ENCODE peak calls at places on chromosomes 3 and 15, in four cellular contexts. One of them, this sample, is unnamed.

GRCh38 chr3:187798126-187798525 is 52.9 kb upstream of the BCL6 start:
- DNase-seq in ovary: no peak
- DNase-seq in transverse colon: no peak
- DNase-seq in A549: no peak
- DNase-seq in this sample: no peak

GRCh38 chr15:97026781-97027180 is 696.3 kb downstream of the NR2F2 start:
- DNase-seq in A549: no peak
- DNase-seq in transverse colon: no peak
- DNase-seq in ovary: no peak
- DNase-seq in this sample: no peak

GRCh38 chr15:80996247-80996646 is 4.5 kb upstream of the TLNRD1 start:
- DNase-seq in A549: peak
- DNase-seq in transverse colon: no peak
- DNase-seq in ovary: no peak
- DNase-seq in this sample: no peak

GRCh38 chr3:152834354-152835310 is at the start of gene P2RY1:
- DNase-seq in ovary: peak
- DNase-seq in A549: peak
- DNase-seq in transverse colon: peak
- DNase-seq in this sample: peak

GRCh38 chr3:184361932-184362667 is 590 bp downstream of the POLR2H start:
- DNase-seq in ovary: peak
- DNase-seq in transverse colon: peak
- DNase-seq in A549: peak
- DNase-seq in this sample: peak

GRCh38 chr15:59885832-59886231 is 118.3 kb upstream of the FOXB1 start:
- DNase-seq in A549: no peak
- DNase-seq in ovary: no peak
- DNase-seq in transverse colon: no peak
- DNase-seq in this sample: no peak

GRCh38 chr15:81596159-81596865 is 222.3 kb upstream of the TMC3 start:
- DNase-seq in A549: no peak
- DNase-seq in ovary: no peak
- DNase-seq in transverse colon: no peak
- DNase-seq in this sample: no peak

GRCh38 chr3:171672124-171672523 is 138.2 kb downstream of the PLD1 start:
- DNase-seq in transverse colon: no peak
- DNase-seq in A549: no peak
- DNase-seq in ovary: no peak
- DNase-seq in this sample: no peak

GRCh38 chr3:100518983-100519382 is 26.6 kb downstream of the TMEM45A start:
- DNase-seq in transverse colon: no peak
- DNase-seq in ovary: no peak
- DNase-seq in A549: no peak
- DNase-seq in this sample: no peak

GRCh38 chr3:45665101-45665572 is 24.1 kb upstream of the SACM1L start:
- DNase-seq in A549: peak
- DNase-seq in ovary: no peak
- DNase-seq in transverse colon: peak
- DNase-seq in this sample: no peak

GRCh38 chr3:133804896-133805295 is 719 bp upstream of the SRPRB start:
- DNase-seq in transverse colon: no peak
- DNase-seq in A549: no peak
- DNase-seq in ovary: no peak
- DNase-seq in this sample: no peak

GRCh38 chr3:106423321-106424225 is 554.8 kb upstream of the CBLB start:
- DNase-seq in A549: no peak
- DNase-seq in transverse colon: no peak
- DNase-seq in ovary: no peak
- DNase-seq in this sample: no peak

GRCh38 chr3:185820973-185821758 is 3.7 kb downstream of the IGF2BP2 start:
- DNase-seq in ovary: no peak
- DNase-seq in A549: peak
- DNase-seq in transverse colon: no peak
- DNase-seq in this sample: no peak
- TF ChIP-seq POLR2A in ovary: no peak
- TF ChIP-seq POLR2A in A549: no peak
- TF ChIP-seq POLR2A in transverse colon: no peak
- TF ChIP-seq POLR2A in this sample: no peak

DNA sequence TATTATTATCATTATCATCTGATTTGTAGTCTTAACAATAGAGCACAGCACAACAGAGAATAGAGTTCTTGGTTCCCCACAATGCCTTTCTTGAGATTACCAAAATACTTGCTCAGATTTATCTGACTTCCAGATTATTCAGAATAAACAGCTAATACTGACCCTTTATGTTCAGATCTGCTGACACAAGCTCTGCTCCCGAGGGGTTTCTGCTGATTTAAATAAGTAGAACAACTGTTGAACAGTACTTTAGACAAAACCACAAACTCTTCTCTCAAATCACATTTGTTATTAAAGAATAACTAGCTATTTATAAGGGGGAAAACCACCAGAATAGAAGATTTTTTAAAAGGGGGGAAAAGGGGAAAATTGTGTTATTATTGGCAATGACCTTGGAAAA is 380.2 kb upstream of the ATP11B start:
- DNase-seq in transverse colon: no peak
- DNase-seq in ovary: no peak
- DNase-seq in A549: no peak
- DNase-seq in this sample: no peak
- H3K4me3 ChIP-seq in transverse colon: no peak
- H3K4me3 ChIP-seq in ovary: no peak
- H3K4me3 ChIP-seq in A549: no peak
- H3K4me3 ChIP-seq in this sample: no peak

GRCh38 chr3:146162561-146162960 is 1.6 kb upstream of the PLOD2 start:
- DNase-seq in A549: peak
- DNase-seq in transverse colon: no peak
- DNase-seq in ovary: no peak
- DNase-seq in this sample: no peak

GRCh38 chr3:146163584-146163983 is 2.6 kb upstream of the PLOD2 start:
- DNase-seq in transverse colon: no peak
- DNase-seq in ovary: no peak
- DNase-seq in A549: peak
- DNase-seq in this sample: no peak

GRCh38 chr3:146160233-146160963 is 586 bp downstream of the PLOD2 start:
- DNase-seq in ovary: peak
- DNase-seq in A549: peak
- DNase-seq in transverse colon: peak
- DNase-seq in this sample: peak

GRCh38 chr3:146160964-146161724 is at the start of gene PLOD2:
- DNase-seq in ovary: peak
- DNase-seq in A549: peak
- DNase-seq in transverse colon: peak
- DNase-seq in this sample: peak

GRCh38 chr3:146161725-146162047 is 702 bp upstream of the PLOD2 start:
- DNase-seq in ovary: peak
- DNase-seq in A549: peak
- DNase-seq in transverse colon: peak
- DNase-seq in this sample: no peak
- TF ChIP-seq CTCF in ovary: no peak
- TF ChIP-seq CTCF in A549: no peak
- TF ChIP-seq CTCF in transverse colon: no peak
- TF ChIP-seq CTCF in this sample: no peak

GRCh38 chr15:78016860-78017259 is 60.7 kb downstream of the TBC1D2B start:
- DNase-seq in ovary: no peak
- DNase-seq in transverse colon: no peak
- DNase-seq in A549: no peak
- DNase-seq in this sample: peak

GRCh38 chr15:78007211-78007956 is 70.1 kb downstream of the TBC1D2B start:
- DNase-seq in transverse colon: no peak
- DNase-seq in ovary: no peak
- DNase-seq in A549: no peak
- DNase-seq in this sample: peak

GRCh38 chr15:78010112-78010511 is 67.4 kb downstream of the TBC1D2B start:
- DNase-seq in A549: no peak
- DNase-seq in transverse colon: no peak
- DNase-seq in ovary: no peak
- DNase-seq in this sample: no peak

GRCh38 chr15:78007965-78008886 is 69.3 kb downstream of the TBC1D2B start:
- DNase-seq in A549: no peak
- DNase-seq in ovary: peak
- DNase-seq in transverse colon: peak
- DNase-seq in this sample: peak

GRCh38 chr15:78012643-78013077 is 64.9 kb downstream of the TBC1D2B start:
- DNase-seq in ovary: peak
- DNase-seq in transverse colon: peak
- DNase-seq in A549: peak
- DNase-seq in this sample: no peak
- TF ChIP-seq POLR2A in ovary: no peak
- TF ChIP-seq POLR2A in transverse colon: peak
- TF ChIP-seq POLR2A in A549: no peak
- TF ChIP-seq POLR2A in this sample: no peak

DNA sequence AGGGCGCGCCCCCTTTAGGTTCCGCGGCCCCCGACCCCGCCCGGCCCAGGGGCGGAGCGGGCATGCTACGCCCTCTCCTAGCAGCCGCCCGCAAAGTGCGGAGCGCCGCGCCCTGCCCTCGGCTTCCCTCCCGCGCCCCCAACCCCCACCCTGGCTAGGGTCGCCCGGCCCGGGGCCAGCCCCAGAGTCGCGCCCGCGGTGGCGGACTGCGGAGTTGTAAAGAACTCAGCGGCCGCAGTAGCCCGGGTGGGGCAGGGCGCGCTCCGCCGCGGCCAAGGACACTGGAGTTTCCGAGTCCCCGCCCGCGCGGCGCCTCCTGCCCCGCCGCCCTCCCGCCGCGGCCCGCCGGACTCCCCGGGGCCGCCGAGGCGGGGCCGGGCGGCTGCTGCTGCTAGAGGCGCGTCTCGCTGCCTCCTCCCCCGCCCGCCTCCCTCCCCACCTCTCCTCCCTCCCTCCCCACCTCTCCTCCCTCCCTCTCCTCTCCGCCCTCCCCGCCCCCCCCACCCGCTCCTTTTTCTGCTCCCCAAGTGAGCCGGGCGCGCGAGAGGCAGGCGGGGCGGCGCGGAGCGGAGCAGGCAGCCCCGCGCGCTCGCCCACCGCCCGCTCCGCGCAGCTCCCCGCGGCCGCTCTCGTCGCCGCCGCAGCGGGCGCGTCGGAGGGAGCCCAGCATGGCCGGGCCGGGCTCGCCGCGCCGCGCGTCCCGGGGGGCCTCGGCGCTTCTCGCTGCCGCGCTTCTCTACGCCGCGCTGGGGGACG is at the start of gene CACNA2D3:
- DNase-seq in A549: no peak
- DNase-seq in ovary: peak
- DNase-seq in transverse colon: peak
- DNase-seq in this sample: no peak
- H3K4me3 ChIP-seq in A549: peak
- H3K4me3 ChIP-seq in ovary: peak
- H3K4me3 ChIP-seq in transverse colon: peak
- H3K4me3 ChIP-seq in this sample: peak

GRCh38 chr3:169122407-169122806 is 541.1 kb downstream of the MECOM start:
- DNase-seq in A549: no peak
- DNase-seq in ovary: no peak
- DNase-seq in transverse colon: no peak
- DNase-seq in this sample: no peak
- TF ChIP-seq CTCF in A549: no peak
- TF ChIP-seq CTCF in ovary: no peak
- TF ChIP-seq CTCF in transverse colon: no peak
- TF ChIP-seq CTCF in this sample: no peak

DNA sequence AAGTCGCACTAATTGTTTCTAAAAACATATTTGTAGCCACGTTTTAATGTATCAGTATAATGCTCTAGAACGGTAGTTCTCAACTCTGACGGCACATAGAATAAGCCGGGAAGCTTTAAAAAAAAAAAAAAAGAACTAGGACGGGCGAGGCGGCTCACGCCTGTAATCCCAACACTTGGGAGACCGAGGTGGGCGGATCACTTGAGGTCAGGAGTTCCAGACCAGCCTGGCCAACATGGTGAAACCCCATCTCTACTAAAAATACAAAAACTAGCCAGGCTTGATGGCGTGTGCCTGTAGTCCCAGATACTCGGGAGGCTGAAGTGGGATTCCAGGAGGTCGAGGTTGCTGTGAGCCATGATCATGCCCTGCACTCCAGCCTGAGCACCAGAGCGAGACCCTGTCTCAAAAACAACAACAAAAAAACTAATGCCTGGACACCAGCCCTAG is 655 bp upstream of the MON1A start:
- DNase-seq in A549: no peak
- DNase-seq in transverse colon: no peak
- DNase-seq in ovary: no peak
- DNase-seq in this sample: no peak
- TF ChIP-seq POLR2A in A549: no peak
- TF ChIP-seq POLR2A in transverse colon: no peak
- TF ChIP-seq POLR2A in ovary: no peak
- TF ChIP-seq POLR2A in this sample: no peak

DNA sequence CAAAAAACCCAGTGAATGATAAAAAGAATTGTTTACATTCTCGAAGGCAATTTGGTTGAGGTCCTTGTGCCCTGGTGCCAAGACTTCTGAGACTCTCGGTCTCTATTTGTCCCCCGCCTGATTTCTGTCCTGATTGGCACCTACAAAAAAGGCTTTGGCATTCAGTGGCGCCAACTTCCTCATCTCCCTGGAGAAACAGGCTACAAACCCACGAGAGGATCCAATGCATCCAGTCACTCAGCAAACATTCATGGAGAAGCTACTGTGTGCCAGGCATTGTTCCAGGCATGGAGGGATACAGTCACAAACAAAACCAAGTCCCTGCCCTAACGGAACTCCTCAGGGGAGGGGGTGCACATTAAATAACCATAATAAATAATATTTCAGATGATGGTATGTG is 42.7 kb downstream of the HES1 start:
- DNase-seq in ovary: no peak
- DNase-seq in transverse colon: no peak
- DNase-seq in A549: no peak
- DNase-seq in this sample: no peak
- H3K4me3 ChIP-seq in ovary: no peak
- H3K4me3 ChIP-seq in transverse colon: no peak
- H3K4me3 ChIP-seq in A549: no peak
- H3K4me3 ChIP-seq in this sample: no peak

GRCh38 chr15:77547801-77548607 is 84.7 kb downstream of the LINGO1 start:
- DNase-seq in ovary: no peak
- DNase-seq in A549: no peak
- DNase-seq in transverse colon: no peak
- DNase-seq in this sample: no peak

GRCh38 chr15:77545058-77545457 is 87.7 kb downstream of the LINGO1 start:
- DNase-seq in ovary: no peak
- DNase-seq in transverse colon: no peak
- DNase-seq in A549: no peak
- DNase-seq in this sample: no peak

GRCh38 chr15:77546050-77546501 is 86.6 kb downstream of the LINGO1 start:
- DNase-seq in A549: peak
- DNase-seq in ovary: no peak
- DNase-seq in transverse colon: no peak
- DNase-seq in this sample: no peak

GRCh38 chr15:77548608-77549551 is 83.8 kb downstream of the LINGO1 start:
- DNase-seq in ovary: no peak
- DNase-seq in transverse colon: no peak
- DNase-seq in A549: no peak
- DNase-seq in this sample: no peak

DNA sequence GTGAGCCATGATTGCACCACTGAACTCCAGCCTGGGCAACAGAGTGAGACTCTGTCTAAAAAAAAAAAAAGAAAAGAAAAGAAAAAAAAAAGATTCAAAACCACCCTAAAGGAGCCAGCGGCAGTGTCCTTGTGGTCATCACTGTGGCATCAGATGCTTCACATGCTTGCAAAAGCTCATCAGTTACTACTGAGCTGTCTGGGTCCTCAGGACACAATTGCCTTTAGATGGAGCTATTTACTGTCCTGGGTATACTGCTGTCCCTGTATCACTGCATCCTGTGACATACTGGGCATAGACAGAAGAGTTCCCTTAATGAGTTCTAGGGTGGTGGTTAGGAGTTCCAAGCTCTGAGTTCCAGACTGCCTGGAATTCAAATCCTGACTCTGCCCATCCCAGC is 85.8 kb downstream of the LINGO1 start:
- DNase-seq in A549: no peak
- DNase-seq in ovary: no peak
- DNase-seq in transverse colon: no peak
- DNase-seq in this sample: no peak
- TF ChIP-seq CTCF in A549: no peak
- TF ChIP-seq CTCF in ovary: no peak
- TF ChIP-seq CTCF in transverse colon: no peak
- TF ChIP-seq CTCF in this sample: no peak